ENCODE peak calls at places on chromosomes 2 and 18, in seven cellular contexts. One of them, this sample, is unnamed.

GRCh38 chr2:112077814-112078213 is 22.7 kb downstream of the TMEM87B start:
- DNase-seq in H1: no peak
- DNase-seq in SK-N-SH: no peak
- DNase-seq in HCT116: no peak
- DNase-seq in GM12878: no peak
- DNase-seq in K562: no peak
- DNase-seq in HepG2: no peak
- DNase-seq in this sample: no peak

GRCh38 chr2:20390524-20391123 is 40.0 kb upstream of the PUM2 start:
- DNase-seq in HCT116: no peak
- DNase-seq in K562: no peak
- DNase-seq in GM12878: no peak
- DNase-seq in H1: no peak
- DNase-seq in HepG2: no peak
- DNase-seq in SK-N-SH: peak
- DNase-seq in this sample: no peak

GRCh38 chr2:45941758-45942738 is 290.6 kb downstream of the PRKCE start:
- DNase-seq in HepG2: no peak
- DNase-seq in HCT116: no peak
- DNase-seq in GM12878: no peak
- DNase-seq in K562: no peak
- DNase-seq in SK-N-SH: no peak
- DNase-seq in H1: no peak
- DNase-seq in this sample: no peak

GRCh38 chr2:222270436-222270835 is 28.4 kb downstream of the PAX3 start:
- DNase-seq in SK-N-SH: no peak
- DNase-seq in HepG2: no peak
- DNase-seq in H1: no peak
- DNase-seq in HCT116: no peak
- DNase-seq in K562: no peak
- DNase-seq in GM12878: no peak
- DNase-seq in this sample: no peak

GRCh38 chr2:127953849-127954248 is 68.1 kb upstream of the AMMECR1L start:
- DNase-seq in H1: no peak
- DNase-seq in K562: no peak
- DNase-seq in HCT116: peak
- DNase-seq in SK-N-SH: no peak
- DNase-seq in HepG2: no peak
- DNase-seq in GM12878: no peak
- DNase-seq in this sample: no peak

GRCh38 chr2:234339016-234339415 is 157.9 kb downstream of the ARL4C start:
- DNase-seq in GM12878: no peak
- DNase-seq in SK-N-SH: no peak
- DNase-seq in H1: no peak
- DNase-seq in HepG2: no peak
- DNase-seq in K562: no peak
- DNase-seq in HCT116: no peak
- DNase-seq in this sample: no peak

GRCh38 chr18:8895987-8896619 is 190.7 kb downstream of the MTCL1 start:
- DNase-seq in SK-N-SH: no peak
- DNase-seq in K562: no peak
- DNase-seq in HCT116: no peak
- DNase-seq in GM12878: no peak
- DNase-seq in H1: no peak
- DNase-seq in HepG2: no peak
- DNase-seq in this sample: no peak

GRCh38 chr2:136246086-136246669 is 128.2 kb upstream of the CXCR4 start:
- DNase-seq in K562: no peak
- DNase-seq in SK-N-SH: peak
- DNase-seq in HepG2: peak
- DNase-seq in HCT116: peak
- DNase-seq in GM12878: peak
- DNase-seq in H1: peak
- DNase-seq in this sample: no peak

GRCh38 chr18:8975624-8976023 is 126.9 kb upstream of the NDUFV2 start:
- DNase-seq in GM12878: no peak
- DNase-seq in SK-N-SH: no peak
- DNase-seq in K562: no peak
- DNase-seq in HepG2: no peak
- DNase-seq in HCT116: no peak
- DNase-seq in H1: no peak
- DNase-seq in this sample: no peak

GRCh38 chr2:16058256-16058655 is 117.9 kb downstream of the MYCN start:
- DNase-seq in H1: no peak
- DNase-seq in K562: no peak
- DNase-seq in SK-N-SH: no peak
- DNase-seq in HCT116: no peak
- DNase-seq in HepG2: no peak
- DNase-seq in GM12878: no peak
- DNase-seq in this sample: no peak

GRCh38 chr18:61606068-61606660 is 272.9 kb downstream of the CDH20 start:
- DNase-seq in HCT116: no peak
- DNase-seq in H1: peak
- DNase-seq in SK-N-SH: no peak
- DNase-seq in HepG2: no peak
- DNase-seq in GM12878: no peak
- DNase-seq in K562: no peak
- DNase-seq in this sample: no peak

GRCh38 chr2:44715671-44716077 is 225.8 kb upstream of the SIX3 start:
- DNase-seq in K562: no peak
- DNase-seq in H1: no peak
- DNase-seq in HepG2: peak
- DNase-seq in HCT116: peak
- DNase-seq in GM12878: no peak
- DNase-seq in SK-N-SH: peak
- DNase-seq in this sample: peak

GRCh38 chr2:126811101-126811500 is 87.6 kb upstream of the TEX51 start:
- DNase-seq in GM12878: no peak
- DNase-seq in SK-N-SH: no peak
- DNase-seq in K562: no peak
- DNase-seq in HepG2: no peak
- DNase-seq in HCT116: no peak
- DNase-seq in H1: no peak
- DNase-seq in this sample: no peak

GRCh38 chr2:46065152-46065551 is 232.1 kb upstream of the EPAS1 start:
- DNase-seq in GM12878: no peak
- DNase-seq in SK-N-SH: no peak
- DNase-seq in HepG2: no peak
- DNase-seq in K562: no peak
- DNase-seq in HCT116: no peak
- DNase-seq in H1: no peak
- DNase-seq in this sample: no peak

GRCh38 chr2:216819766-216820165 is 40.1 kb downstream of the TNP1 start:
- DNase-seq in GM12878: no peak
- DNase-seq in H1: no peak
- DNase-seq in HCT116: no peak
- DNase-seq in SK-N-SH: no peak
- DNase-seq in K562: peak
- DNase-seq in HepG2: no peak
- DNase-seq in this sample: no peak

GRCh38 chr2:78281164-78281563 is 744.3 kb upstream of the REG3G start:
- DNase-seq in GM12878: peak
- DNase-seq in SK-N-SH: no peak
- DNase-seq in HepG2: no peak
- DNase-seq in H1: no peak
- DNase-seq in K562: no peak
- DNase-seq in HCT116: no peak
- DNase-seq in this sample: no peak

GRCh38 chr2:149741646-149742045 is 154.1 kb upstream of the MMADHC start:
- DNase-seq in K562: no peak
- DNase-seq in GM12878: no peak
- DNase-seq in HCT116: no peak
- DNase-seq in H1: no peak
- DNase-seq in HepG2: no peak
- DNase-seq in SK-N-SH: no peak
- DNase-seq in this sample: no peak

DNA sequence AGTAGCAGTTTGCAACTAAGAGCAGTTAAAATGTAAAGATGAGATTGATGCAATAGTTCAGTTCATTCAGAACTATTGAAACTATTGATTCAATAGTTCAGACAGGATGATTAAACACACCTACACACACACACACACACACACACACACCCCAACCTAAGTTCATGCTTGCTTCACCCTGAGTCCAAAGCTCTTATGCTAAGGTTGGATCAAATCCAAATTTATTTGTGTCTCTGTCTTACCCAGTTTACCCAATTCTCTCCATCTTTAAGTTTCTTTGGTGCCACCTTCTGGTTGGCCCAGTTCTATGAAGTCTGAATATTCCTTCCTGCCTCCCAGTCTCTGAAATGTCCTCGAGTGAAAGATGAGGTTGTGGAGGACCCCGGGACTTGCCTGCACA is 5.1 kb downstream of the SERPINB8 start:
- DNase-seq in H1: no peak
- DNase-seq in K562: no peak
- DNase-seq in SK-N-SH: no peak
- DNase-seq in HepG2: peak
- DNase-seq in GM12878: no peak
- DNase-seq in HCT116: peak
- DNase-seq in this sample: no peak
- TF ChIP-seq YY1 in H1: no peak
- TF ChIP-seq YY1 in K562: no peak
- TF ChIP-seq YY1 in SK-N-SH: no peak
- TF ChIP-seq YY1 in HepG2: no peak
- TF ChIP-seq YY1 in GM12878: no peak
- TF ChIP-seq YY1 in HCT116: no peak
- TF ChIP-seq YY1 in this sample: no peak

GRCh38 chr2:190512539-190513095 is 21.9 kb downstream of the NEMP2 start:
- DNase-seq in HepG2: no peak
- DNase-seq in K562: no peak
- DNase-seq in GM12878: no peak
- DNase-seq in SK-N-SH: no peak
- DNase-seq in HCT116: no peak
- DNase-seq in H1: no peak
- DNase-seq in this sample: no peak

GRCh38 chr2:190513877-190514276 is 20.6 kb downstream of the NEMP2 start:
- DNase-seq in K562: no peak
- DNase-seq in H1: no peak
- DNase-seq in HepG2: no peak
- DNase-seq in HCT116: no peak
- DNase-seq in GM12878: no peak
- DNase-seq in SK-N-SH: no peak
- DNase-seq in this sample: no peak

GRCh38 chr2:190514676-190515075 is 19.8 kb downstream of the NEMP2 start:
- DNase-seq in HepG2: no peak
- DNase-seq in GM12878: no peak
- DNase-seq in H1: no peak
- DNase-seq in SK-N-SH: no peak
- DNase-seq in HCT116: no peak
- DNase-seq in K562: no peak
- DNase-seq in this sample: no peak

GRCh38 chr2:190517468-190517867 is 17.1 kb downstream of the NEMP2 start:
- DNase-seq in GM12878: no peak
- DNase-seq in K562: no peak
- DNase-seq in SK-N-SH: no peak
- DNase-seq in HepG2: no peak
- DNase-seq in H1: no peak
- DNase-seq in HCT116: no peak
- DNase-seq in this sample: no peak

DNA sequence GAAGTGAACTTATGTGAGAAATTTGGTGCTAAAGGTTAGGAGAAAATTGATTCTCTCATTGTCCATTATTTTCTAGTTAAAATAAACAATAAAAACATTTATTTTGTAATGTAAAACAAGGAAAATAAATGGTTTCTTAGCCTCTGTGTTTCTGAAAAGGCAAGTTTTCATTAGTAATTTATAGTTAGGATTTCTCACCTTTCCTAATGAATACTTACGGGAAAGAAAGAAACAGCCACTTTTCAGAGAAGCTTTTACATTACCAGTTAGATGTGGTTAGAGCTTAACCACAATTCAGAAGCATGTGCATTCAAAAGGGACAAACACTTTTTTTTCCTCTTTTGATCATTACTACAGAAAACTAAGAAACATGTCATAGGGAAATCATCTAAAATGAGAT is 18.8 kb downstream of the NEMP2 start:
- DNase-seq in SK-N-SH: no peak
- DNase-seq in H1: no peak
- DNase-seq in HepG2: no peak
- DNase-seq in GM12878: no peak
- DNase-seq in K562: no peak
- DNase-seq in HCT116: no peak
- DNase-seq in this sample: no peak
- TF ChIP-seq YY1 in SK-N-SH: no peak
- TF ChIP-seq YY1 in H1: no peak
- TF ChIP-seq YY1 in HepG2: no peak
- TF ChIP-seq YY1 in GM12878: no peak
- TF ChIP-seq YY1 in K562: no peak
- TF ChIP-seq YY1 in HCT116: no peak
- TF ChIP-seq YY1 in this sample: no peak

GRCh38 chr2:226690471-226691024 is 109.1 kb downstream of the IRS1 start:
- DNase-seq in HCT116: no peak
- DNase-seq in GM12878: no peak
- DNase-seq in SK-N-SH: no peak
- DNase-seq in H1: no peak
- DNase-seq in HepG2: no peak
- DNase-seq in K562: no peak
- DNase-seq in this sample: no peak
- TF ChIP-seq YY1 in HCT116: no peak
- TF ChIP-seq YY1 in GM12878: no peak
- TF ChIP-seq YY1 in SK-N-SH: no peak
- TF ChIP-seq YY1 in H1: no peak
- TF ChIP-seq YY1 in HepG2: no peak
- TF ChIP-seq YY1 in K562: no peak
- TF ChIP-seq YY1 in this sample: no peak

GRCh38 chr2:145721681-145722080 is 1201.8 kb upstream of the ZEB2 start:
- DNase-seq in HCT116: no peak
- DNase-seq in GM12878: no peak
- DNase-seq in H1: no peak
- DNase-seq in SK-N-SH: no peak
- DNase-seq in HepG2: no peak
- DNase-seq in K562: no peak
- DNase-seq in this sample: no peak

GRCh38 chr2:145724499-145724898 is 1204.6 kb upstream of the ZEB2 start:
- DNase-seq in SK-N-SH: no peak
- DNase-seq in HCT116: no peak
- DNase-seq in HepG2: no peak
- DNase-seq in GM12878: no peak
- DNase-seq in K562: no peak
- DNase-seq in H1: no peak
- DNase-seq in this sample: no peak

GRCh38 chr2:145725876-145726275 is 1206.0 kb upstream of the ZEB2 start:
- DNase-seq in K562: no peak
- DNase-seq in H1: no peak
- DNase-seq in SK-N-SH: no peak
- DNase-seq in HepG2: no peak
- DNase-seq in HCT116: no peak
- DNase-seq in GM12878: no peak
- DNase-seq in this sample: no peak

GRCh38 chr2:145729481-145729880 is 1209.6 kb upstream of the ZEB2 start:
- DNase-seq in HepG2: peak
- DNase-seq in SK-N-SH: no peak
- DNase-seq in K562: no peak
- DNase-seq in HCT116: no peak
- DNase-seq in H1: no peak
- DNase-seq in GM12878: no peak
- DNase-seq in this sample: no peak

DNA sequence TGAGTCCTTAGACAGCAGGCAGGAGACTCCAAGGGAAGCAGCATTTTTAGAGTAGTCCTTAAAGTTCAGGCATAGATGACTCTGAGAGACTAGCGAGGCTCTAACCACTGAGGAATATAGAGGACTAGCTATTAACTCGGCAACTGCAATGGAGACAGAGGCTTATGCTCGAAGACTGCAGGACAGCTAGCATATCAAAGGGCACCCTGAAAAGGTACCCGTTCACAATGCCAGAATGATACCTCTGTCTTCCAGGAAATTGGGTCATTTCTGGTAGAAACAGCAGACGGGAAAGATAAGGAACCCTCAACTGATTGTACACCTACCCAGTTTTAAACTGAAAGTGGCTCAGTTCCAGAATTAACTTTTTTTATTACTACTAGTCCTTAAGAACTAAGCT is 1204.0 kb upstream of the ZEB2 start:
- DNase-seq in HepG2: no peak
- DNase-seq in GM12878: no peak
- DNase-seq in H1: no peak
- DNase-seq in SK-N-SH: no peak
- DNase-seq in K562: peak
- DNase-seq in HCT116: no peak
- DNase-seq in this sample: no peak
- TF ChIP-seq YY1 in HepG2: no peak
- TF ChIP-seq YY1 in GM12878: no peak
- TF ChIP-seq YY1 in H1: no peak
- TF ChIP-seq YY1 in SK-N-SH: no peak
- TF ChIP-seq YY1 in K562: no peak
- TF ChIP-seq YY1 in HCT116: no peak
- TF ChIP-seq YY1 in this sample: no peak